ENCODE peak calls at places on chromosomes 2 and 18, in seven cellular contexts. T is mesendoderm, Z is H1, L is H9, K is mesenchymal stem cell, W is IMR-90, J is trophoblast cell. F is an unnamed sample. For H3K4me1, the result is how much of the 10 kb centered on the place peaks cover.

GRCh38 chr2:241358470-241358869 is 2.4 kb downstream of the FARP2 start:
- DNase-seq in K (no peak), T (no peak), J (no peak), W (no peak), L (no peak), Z (no peak), F (no peak)

GRCh38 chr2:14272396-14273077 is 360.0 kb upstream of the LRATD1 start:
- DNase-seq in T (no peak), J (no peak), K (no peak), L (no peak), Z (no peak), W (no peak), F (no peak)

GRCh38 chr2:26283606-26284005 is 38.9 kb downstream of the HADHB start:
- DNase-seq in J (no peak), W (no peak), T (no peak), Z (no peak), L (no peak), K (no peak), F (no peak)

GRCh38 chr18:28716321-28716720 is 539.4 kb upstream of the CDH2 start:
- DNase-seq in L (no peak), Z (no peak), J (no peak), T (no peak), W (no peak), K (no peak), F (no peak)

GRCh38 chr2:231640646-231641111 is 48.0 kb downstream of the TEX44 start:
- DNase-seq in L (no peak), W (no peak), Z (no peak), J (peak), K (peak), T (no peak), F (no peak)

GRCh38 chr18:36446059-36446458 is 148.5 kb downstream of the FHOD3 start:
- DNase-seq in L (no peak), J (no peak), Z (no peak), W (peak), T (no peak), K (no peak), F (no peak)

GRCh38 chr2:30321466-30321865 is 90.1 kb downstream of the LBH start:
- DNase-seq in L (no peak), W (peak), K (peak), T (no peak), J (no peak), Z (no peak), F (no peak)

GRCh38 chr2:45588158-45588829 is 22.8 kb downstream of the SRBD1 start:
- DNase-seq in K (peak), L (no peak), T (no peak), Z (no peak), J (no peak), W (no peak), F (no peak)

GRCh38 chr2:26745609-26746327 is 18.3 kb upstream of the SLC35F6 start:
- DNase-seq in W (peak), T (peak), L (peak), Z (no peak), J (peak), K (peak), F (peak)

GRCh38 chr18:39655341-39655740 is 2089.7 kb upstream of the CELF4 start:
- DNase-seq in W (no peak), L (no peak), T (no peak), J (no peak), K (no peak), Z (no peak), F (no peak)

GRCh38 chr18:48623468-48624220 is 84.8 kb downstream of the CTIF start:
- DNase-seq in J (peak), K (peak), L (no peak), W (peak), T (peak), Z (no peak), F (no peak)

GRCh38 chr2:85387754-85388153 is 22.4 kb downstream of the CAPG start:
- DNase-seq in Z (no peak), K (no peak), J (peak), L (no peak), T (no peak), W (no peak), F (no peak)

GRCh38 chr18:66159451-66159850 is 408.6 kb downstream of the CDH7 start:
- DNase-seq in Z (no peak), L (no peak), W (no peak), J (no peak), T (no peak), K (no peak), F (no peak)
- H3K4me1 ChIP-seq in Z (under half), L (under half), W (under half), J (under half), T (under half), K (under half), F (under half)

GRCh38 chr2:181527058-181527457 is 69.9 kb downstream of the ITGA4 start:
- DNase-seq in K (no peak), T (no peak), J (no peak), L (no peak), Z (no peak), W (no peak), F (no peak)

GRCh38 chr2:181526014-181526413 is 68.8 kb downstream of the ITGA4 start:
- DNase-seq in L (no peak), J (no peak), Z (no peak), K (no peak), T (no peak), W (no peak), F (no peak)

GRCh38 chr2:181523756-181524155 is 66.6 kb downstream of the ITGA4 start:
- DNase-seq in J (no peak), L (no peak), W (no peak), Z (no peak), K (no peak), T (no peak), F (no peak)

GRCh38 chr2:181528441-181528840 is 71.3 kb downstream of the ITGA4 start:
- DNase-seq in T (no peak), K (no peak), J (no peak), Z (no peak), L (no peak), W (no peak), F (no peak)
- H2AK5ac ChIP-seq in T (no peak), K (no peak), J (no peak), Z (no peak), L (no peak), W (no peak), F (no peak)

GRCh38 chr2:120228503-120228902 is 5.3 kb upstream of the TMEM185B start:
- DNase-seq in J (no peak), W (no peak), Z (no peak), T (no peak), L (no peak), K (no peak), F (no peak)

GRCh38 chr2:120231974-120232635 is 8.9 kb upstream of the TMEM185B start:
- DNase-seq in T (no peak), Z (no peak), W (peak), L (peak), J (no peak), K (peak), F (no peak)

GRCh38 chr2:120229341-120229740 is 6.1 kb upstream of the TMEM185B start:
- DNase-seq in J (no peak), W (no peak), L (no peak), K (no peak), T (no peak), Z (no peak), F (no peak)

GRCh38 chr2:120231564-120231973 is 8.4 kb upstream of the TMEM185B start:
- DNase-seq in T (no peak), J (no peak), L (peak), Z (no peak), W (no peak), K (no peak), F (no peak)

GRCh38 chr2:120230515-120231471 is 7.6 kb upstream of the TMEM185B start:
- DNase-seq in L (peak), J (peak), Z (no peak), W (no peak), K (no peak), T (no peak), F (no peak)
- H3K4me1 ChIP-seq in L (under half), J (under half), Z (under half), W (under half), K (under half), T (under half), F (under half)

DNA sequence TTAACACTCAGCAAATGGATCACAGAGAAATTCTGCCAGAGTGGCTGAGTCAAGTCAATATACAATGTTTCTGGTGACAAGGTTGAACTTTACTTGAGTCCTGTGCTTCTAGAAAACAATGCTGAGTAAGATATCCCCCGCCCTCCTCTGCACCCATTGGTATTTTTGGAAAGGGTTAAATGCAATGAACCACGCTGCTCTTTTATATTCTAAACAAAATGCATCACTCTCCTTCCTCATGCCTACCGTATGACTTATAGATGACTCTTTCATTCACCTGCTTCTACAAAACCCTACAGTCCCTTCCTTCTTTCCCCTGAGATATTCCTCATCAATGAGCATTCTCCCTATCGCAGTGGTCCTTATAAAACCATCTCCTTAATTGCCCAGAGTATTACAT is 168.8 kb downstream of the TXNL1 start:
- DNase-seq in Z (no peak), L (no peak), K (no peak), J (no peak), T (no peak), W (peak), F (no peak)
- H2AK5ac ChIP-seq in Z (no peak), L (no peak), K (no peak), J (no peak), T (no peak), W (no peak), F (no peak)

GRCh38 chr18:10012526-10012925 is 98.7 kb downstream of the VAPA start:
- DNase-seq in Z (no peak), K (no peak), J (no peak), T (no peak), W (no peak), L (no peak), F (no peak)

GRCh38 chr18:10013621-10014543 is 100.1 kb downstream of the VAPA start:
- DNase-seq in T (no peak), L (no peak), J (no peak), Z (no peak), K (no peak), W (no peak), F (no peak)

GRCh38 chr18:10015941-10016819 is 102.4 kb downstream of the VAPA start:
- DNase-seq in L (no peak), J (peak), K (peak), T (peak), W (peak), Z (no peak), F (no peak)

GRCh38 chr18:10017048-10017447 is 103.2 kb downstream of the VAPA start:
- DNase-seq in Z (no peak), T (no peak), L (no peak), W (no peak), K (peak), J (no peak), F (no peak)

GRCh38 chr18:10015288-10015701 is 101.5 kb downstream of the VAPA start:
- DNase-seq in J (peak), T (no peak), W (peak), K (peak), L (no peak), Z (no peak), F (no peak)
- H3K4me1 ChIP-seq in J (under half), T (under half), W (under half), K (under half), L (under half), Z (under half), F (under half)